ENCODE peak calls at places on chromosomes 16 and 17, in four cellular contexts. O is SHP77 treated with DMSO at 0.1 percent for 48 hours; Q is stimulated activated CD4-positive, alpha-beta T cell treated with anti-CD3 and anti-CD28 coated beads, TNF-alpha, amount 100 ng/mL, for 1 hour; C is dermis blood vessel endothelial cell. Y is an unnamed sample.

GRCh38 chr16:72426416-72426815 is 254.5 kb upstream of the PMFBP1 start:
- DNase-seq in Q (no peak), C (no peak), O (no peak), Y (no peak)

GRCh38 chr16:10466861-10467260 is 81.0 kb downstream of the ATF7IP2 start:
- DNase-seq in O (no peak), Q (no peak), C (no peak), Y (no peak)

GRCh38 chr16:8712589-8713361 is 38.4 kb downstream of the ABAT start:
- DNase-seq in C (no peak), Q (no peak), O (peak; percentile 43), Y (no peak)

GRCh38 chr17:6914711-6915110 is 81.1 kb upstream of the ALOX12 start:
- DNase-seq in O (peak; percentile 20), Q (no peak), C (no peak), Y (no peak)

GRCh38 chr17:50181601-50182345 is 16.0 kb downstream of the SGCA start:
- DNase-seq in Q (no peak), O (no peak), C (no peak), Y (no peak)

GRCh38 chr17:75242461-75243042 is 18.9 kb downstream of the GGA3 start:
- DNase-seq in C (no peak), Q (no peak), O (no peak), Y (peak; percentile 71)

GRCh38 chr17:70795620-70796019 is 626.3 kb downstream of the KCNJ2 start:
- DNase-seq in O (no peak), Q (no peak), C (no peak), Y (no peak)

GRCh38 chr17:8965394-8966168 is at the start of gene PIK3R5:
- DNase-seq in O (no peak), Q (peak; percentile 84), C (no peak), Y (peak; percentile 94)

GRCh38 chr17:28385037-28385797 is 13.7 kb downstream of the SARM1 start:
- DNase-seq in O (no peak), Q (no peak), C (no peak), Y (no peak)

GRCh38 chr17:64635647-64636305 is 26.3 kb downstream of the SMURF2 start:
- DNase-seq in C (peak; percentile 62), Q (no peak), O (no peak), Y (no peak)

GRCh38 chr16:3045758-3046505 is 429 bp upstream of the MMP25 start:
- DNase-seq in Q (no peak), O (no peak), C (peak; percentile 18), Y (peak; percentile 74)

GRCh38 chr17:4511199-4511932 is 12.7 kb downstream of the SPNS2 start:
- DNase-seq in Q (no peak), C (no peak), O (no peak), Y (no peak)

GRCh38 chr16:83899272-83899897 is 470 bp downstream of the MLYCD start:
- DNase-seq in C (peak; percentile 74), O (no peak), Q (peak; percentile 15), Y (peak; percentile 49)

GRCh38 chr16:30367349-30368009 is 2.8 kb downstream of the TBC1D10B start:
- DNase-seq in O (no peak), C (no peak), Q (no peak), Y (no peak)

GRCh38 chr17:68383443-68384321 is 73.6 kb downstream of the WIPI1 start:
- DNase-seq in C (peak; percentile 96), Q (no peak), O (no peak), Y (no peak)

GRCh38 chr17:35489944-35490343 is 41.4 kb upstream of the SLFN13 start:
- DNase-seq in Q (no peak), O (no peak), C (no peak), Y (no peak)

GRCh38 chr17:4565209-4566141 is 5.1 kb upstream of the GGT6 start:
- DNase-seq in Q (no peak), O (peak; percentile 87), C (peak; percentile 88), Y (peak; percentile 74)

GRCh38 chr17:63840591-63841349 is 1.7 kb downstream of the SMARCD2 start:
- DNase-seq in Q (no peak), C (no peak), O (no peak), Y (no peak)

GRCh38 chr17:34377078-34377823 is 14.2 kb upstream of the CCL1 start:
- DNase-seq in Q (no peak), C (no peak), O (no peak), Y (no peak)